ENCODE peak calls at places on chromosome 12, in ten cellular contexts. A, M, C, F, K, I, J, N, H and D are unnamed samples.

GRCh38 chr12:52358575-52359350 is 8.5 kb downstream of the KRT85 start:
- DNase-seq in A (no peak), M (no peak), C (no peak), F (no peak), K (no peak), I (peak; percentile 17), J (no peak), N (peak; percentile 42), H (no peak), D (peak; percentile 14)

GRCh38 chr12:71517145-71517846 is 77.7 kb downstream of the LGR5 start:
- DNase-seq in A (no peak), M (no peak), C (no peak), F (no peak), K (no peak), I (no peak), J (no peak), N (no peak), H (no peak), D (no peak)

GRCh38 chr12:67989184-67989965 is at the start of gene IFNG-AS1:
- DNase-seq in A (no peak), M (no peak), C (no peak), F (no peak), K (no peak), I (no peak), J (no peak), N (no peak), H (no peak), D (peak; percentile 30)

GRCh38 chr12:31618228-31619025 is 27.5 kb upstream of the DENND5B start:
- DNase-seq in A (no peak), M (peak; percentile 68), C (no peak), F (no peak), K (no peak), I (no peak), J (no peak), N (no peak), H (no peak), D (no peak)

GRCh38 chr12:29212682-29213397 is 63.8 kb downstream of the FAR2 start:
- DNase-seq in A (no peak), M (peak; percentile 13), C (no peak), F (no peak), K (no peak), I (no peak), J (peak; percentile 20), N (no peak), H (no peak), D (no peak)

GRCh38 chr12:46382974-46383653 is 10.5 kb upstream of the SLC38A2 start:
- DNase-seq in A (peak; percentile 98), M (peak; percentile 98), C (peak; percentile 90), F (peak; percentile 93), K (peak; percentile 99), I (peak; percentile 80), J (peak; percentile 99), N (peak; percentile 95), H (peak; percentile 98), D (peak; percentile 96)

GRCh38 chr12:19115285-19115684 is 14.2 kb upstream of the PLEKHA5 start:
- DNase-seq in A (no peak), M (no peak), C (no peak), F (no peak), K (no peak), I (no peak), J (no peak), N (no peak), H (no peak), D (no peak)

GRCh38 chr12:13164271-13164670 is 32.3 kb upstream of the EMP1 start:
- DNase-seq in A (no peak), M (no peak), C (no peak), F (no peak), K (no peak), I (no peak), J (peak; percentile 49), N (no peak), H (no peak), D (no peak)

GRCh38 chr12:116693259-116694227 is 44.3 kb downstream of the SPRING1 start:
- DNase-seq in A (peak; percentile 49), M (no peak), C (no peak), F (peak; percentile 36), K (no peak), I (no peak), J (peak; percentile 21), N (no peak), H (no peak), D (no peak)

GRCh38 chr12:51938744-51939143 is 12.8 kb upstream of the ACVR1B start:
- DNase-seq in A (no peak), M (no peak), C (no peak), F (no peak), K (no peak), I (no peak), J (no peak), N (no peak), H (no peak), D (no peak)

GRCh38 chr12:70487440-70487839 is 121.3 kb downstream of the KCNMB4 start:
- DNase-seq in A (no peak), M (no peak), C (no peak), F (no peak), K (no peak), I (no peak), J (no peak), N (no peak), H (no peak), D (no peak)

GRCh38 chr12:127761880-127762279 is 505.1 kb upstream of the TMEM132C start:
- DNase-seq in A (no peak), M (no peak), C (no peak), F (no peak), K (no peak), I (no peak), J (no peak), N (no peak), H (peak; percentile 48), D (no peak)

GRCh38 chr12:130766470-130766869 is 50.4 kb upstream of the RIMBP2 start:
- DNase-seq in A (no peak), M (no peak), C (no peak), F (no peak), K (no peak), I (no peak), J (no peak), N (no peak), H (no peak), D (no peak)

GRCh38 chr12:46523863-46524770 is 151.5 kb upstream of the SLC38A2 start:
- DNase-seq in A (no peak), M (peak; percentile 87), C (no peak), F (peak; percentile 92), K (no peak), I (peak; percentile 24), J (peak; percentile 80), N (peak; percentile 66), H (no peak), D (peak; percentile 74)

GRCh38 chr12:54207539-54208267 is 18.9 kb upstream of the SMUG1 start:
- DNase-seq in A (peak; percentile 77), M (peak; percentile 55), C (peak; percentile 98), F (peak; percentile 56), K (peak; percentile 73), I (peak; percentile 66), J (peak; percentile 75), N (peak; percentile 86), H (peak; percentile 73), D (peak; percentile 86)

GRCh38 chr12:29762637-29763300 is 21.0 kb downstream of the TMTC1 start:
- DNase-seq in A (peak; percentile 69), M (peak; percentile 29), C (no peak), F (no peak), K (peak; percentile 56), I (no peak), J (no peak), N (no peak), H (no peak), D (no peak)

GRCh38 chr12:114238808-114239207 is 167.1 kb downstream of the TBX5 start:
- DNase-seq in A (peak; percentile 63), M (peak; percentile 75), C (no peak), F (no peak), K (no peak), I (no peak), J (no peak), N (no peak), H (no peak), D (no peak)

GRCh38 chr12:116368196-116369194 is 91.0 kb upstream of the MED13L start:
- DNase-seq in A (no peak), M (no peak), C (no peak), F (no peak), K (no peak), I (no peak), J (no peak), N (no peak), H (peak; percentile 87), D (no peak)

GRCh38 chr12:19200261-19200660 is 70.7 kb downstream of the PLEKHA5 start:
- DNase-seq in A (no peak), M (peak; percentile 56), C (no peak), F (no peak), K (no peak), I (no peak), J (peak; percentile 2), N (no peak), H (no peak), D (no peak)

GRCh38 chr12:69338120-69338859 is 9.9 kb upstream of the LYZ start:
- DNase-seq in A (no peak), M (peak; percentile 18), C (no peak), F (peak; percentile 77), K (no peak), I (no peak), J (no peak), N (no peak), H (no peak), D (no peak)